ENCODE peak calls at places on chromosomes 3 and 15, in five cellular contexts. Y is adrenal gland, H is upper lobe of right lung, Z is neural progenitor cell, P is HepG2. I is an unnamed sample.

GRCh38 chr15:56752986-56753385 is 19.7 kb upstream of the ZNF280D start:
- DNase-seq in Y (no peak), H (no peak), Z (no peak), P (no peak), I (no peak)

GRCh38 chr15:25362545-25362944 is 76.3 kb downstream of the UBE3A start:
- DNase-seq in Y (no peak), H (no peak), Z (no peak), P (no peak), I (no peak)

GRCh38 chr3:177904661-177905060 is 631.6 kb upstream of the KCNMB2 start:
- DNase-seq in Y (no peak), H (no peak), Z (no peak), P (no peak), I (no peak)

GRCh38 chr3:153400641-153401040 is 238.6 kb downstream of the RAP2B start:
- DNase-seq in Y (no peak), H (no peak), Z (no peak), P (no peak), I (no peak)

GRCh38 chr15:95495033-95495541 is 835.4 kb upstream of the NR2F2 start:
- DNase-seq in Y (no peak), H (no peak), Z (peak; percentile 68), P (no peak), I (no peak)

GRCh38 chr3:185824467-185825378 is at the start of gene IGF2BP2:
- DNase-seq in Y (peak; percentile 82), H (peak; percentile 86), Z (peak; percentile 96), P (peak; percentile 74), I (no peak)

GRCh38 chr3:60757724-60758123 is 493.5 kb downstream of the FHIT start:
- DNase-seq in Y (no peak), H (no peak), Z (no peak), P (no peak), I (no peak)

GRCh38 chr15:74906193-74906449 is 530 bp downstream of the FAM219B start:
- DNase-seq in Y (peak; percentile 48), H (no peak), Z (peak; percentile 70), P (no peak), I (peak; percentile 45)

GRCh38 chr3:172126741-172127140 is 87.4 kb downstream of the FNDC3B start:
- DNase-seq in Y (no peak), H (no peak), Z (peak; percentile 43), P (no peak), I (no peak)

GRCh38 chr3:14699643-14700042 is 24.7 kb downstream of the C3orf20 start:
- DNase-seq in Y (no peak), H (no peak), Z (no peak), P (no peak), I (no peak)

GRCh38 chr3:107928084-107928445 is 162.8 kb downstream of the CD47 start:
- DNase-seq in Y (no peak), H (no peak), Z (no peak), P (no peak), I (no peak)

GRCh38 chr3:193803288-193803687 is 210.3 kb downstream of the OPA1 start:
- DNase-seq in Y (no peak), H (no peak), Z (no peak), P (no peak), I (no peak)

GRCh38 chr3:21447471-21448205 is 303.4 kb downstream of the ZNF385D start:
- DNase-seq in Y (no peak), H (no peak), Z (no peak), P (no peak), I (no peak)

GRCh38 chr3:114596147-114596546 is 302.3 kb downstream of the TIGIT start:
- DNase-seq in Y (no peak), H (no peak), Z (no peak), P (no peak), I (no peak)

GRCh38 chr3:120129718-120130117 is 35.5 kb upstream of the GSK3B start:
- DNase-seq in Y (no peak), H (no peak), Z (no peak), P (no peak), I (no peak)

GRCh38 chr15:47983533-47983932 is 137.3 kb upstream of the SLC24A5 start:
- DNase-seq in Y (no peak), H (no peak), Z (peak; percentile 9), P (no peak), I (no peak)

GRCh38 chr15:71789616-71790015 is 20.7 kb upstream of the NR2E3 start:
- DNase-seq in Y (no peak), H (peak; percentile 15), Z (no peak), P (no peak), I (no peak)

GRCh38 chr3:122679467-122680291 is 960 bp upstream of the PARP14 start:
- DNase-seq in Y (peak; percentile 45), H (peak; percentile 64), Z (peak; percentile 28), P (no peak), I (peak; percentile 49)

GRCh38 chr3:196966526-196967401 is 1.9 kb downstream of the PIGZ start:
- DNase-seq in Y (no peak), H (no peak), Z (peak; percentile 43), P (no peak), I (no peak)

GRCh38 chr3:129370248-129370964 is 58.0 kb downstream of the EFCAB12 start:
- DNase-seq in Y (no peak), H (no peak), Z (no peak), P (no peak), I (no peak)

GRCh38 chr15:71596672-71597071 is 213.7 kb upstream of the NR2E3 start:
- DNase-seq in Y (no peak), H (no peak), Z (no peak), P (no peak), I (no peak)

GRCh38 chr3:129576514-129577345 is 29.7 kb downstream of the PLXND1 start:
- DNase-seq in Y (no peak), H (no peak), Z (no peak), P (peak; percentile 33), I (no peak)

GRCh38 chr3:60979861-60980739 is 271.2 kb downstream of the FHIT start:
- DNase-seq in Y (no peak), H (no peak), Z (no peak), P (no peak), I (no peak)

GRCh38 chr3:114608293-114608692 is 314.5 kb downstream of the TIGIT start:
- DNase-seq in Y (no peak), H (no peak), Z (no peak), P (no peak), I (no peak)

GRCh38 chr3:114887806-114888205 is 259.3 kb downstream of the ZBTB20 start:
- DNase-seq in Y (no peak), H (no peak), Z (no peak), P (no peak), I (no peak)

GRCh38 chr15:38690737-38691332 is 126.2 kb upstream of the RASGRP1 start:
- DNase-seq in Y (peak; percentile 61), H (no peak), Z (peak; percentile 83), P (peak; percentile 53), I (peak; percentile 47)

GRCh38 chr3:45057557-45057956 is 31.5 kb downstream of the CLEC3B start:
- DNase-seq in Y (no peak), H (no peak), Z (no peak), P (no peak), I (no peak)

GRCh38 chr3:125462722-125463299 is 57.2 kb downstream of the SNX4 start:
- DNase-seq in Y (no peak), H (no peak), Z (no peak), P (no peak), I (no peak)

DNA sequence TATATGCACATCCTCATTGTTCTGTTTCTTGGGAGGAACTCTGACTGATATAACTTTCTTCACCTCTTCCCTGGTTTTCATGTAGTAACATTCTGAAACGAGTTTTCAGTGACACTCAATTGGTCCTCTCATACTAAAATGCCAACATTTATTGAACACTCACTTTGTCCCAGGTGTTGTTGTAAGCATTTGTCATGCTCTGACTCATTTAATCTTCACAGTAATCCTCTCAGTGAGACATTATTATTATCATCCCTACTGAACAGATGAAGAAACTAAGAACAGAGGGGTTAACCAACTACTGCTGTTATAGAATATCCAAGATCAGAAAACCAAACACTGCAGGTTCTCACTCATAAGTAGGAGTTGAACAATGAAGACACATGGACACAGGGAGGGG is 94.1 kb upstream of the MRPL3 start:
- DNase-seq in Y (no peak), H (no peak), Z (no peak), P (no peak), I (no peak)
- H3K27ac ChIP-seq in Y (no peak overlapping the region), H (no peak overlapping the region), Z (no peak overlapping the region), P (no peak overlapping the region), I (no peak overlapping the region)

DNA sequence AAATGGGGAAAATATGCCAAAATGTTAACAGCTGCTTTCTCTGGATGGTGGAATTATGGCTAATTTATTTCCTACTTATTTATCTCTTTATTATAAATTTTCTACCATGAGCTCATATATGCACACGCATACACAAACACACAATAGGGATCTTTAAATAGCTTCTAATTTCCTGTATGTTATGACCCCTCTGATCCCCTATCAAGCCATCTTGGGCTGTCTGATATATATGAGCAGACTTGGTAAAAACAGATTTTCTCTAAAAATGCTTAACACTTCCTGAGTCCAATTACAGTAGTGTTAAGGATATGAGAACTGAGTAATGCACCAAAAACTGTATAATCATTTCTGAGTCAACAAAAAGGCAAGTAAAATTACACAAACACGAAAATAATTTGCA is 52.0 kb upstream of the LMOD3 start:
- DNase-seq in Y (no peak), H (no peak), Z (no peak), P (no peak), I (no peak)
- H3K27ac ChIP-seq in Y (no peak overlapping the region), H (no peak overlapping the region), Z (no peak overlapping the region), P (no peak overlapping the region), I (peak overlapping the region; percentile 61)

GRCh38 chr15:73317651-73318462 is 50.9 kb downstream of the HCN4 start:
- DNase-seq in Y (no peak), H (peak; percentile 45), Z (no peak), P (no peak), I (no peak)
- H3K27ac ChIP-seq in Y (no peak overlapping the region), H (no peak overlapping the region), Z (no peak overlapping the region), P (no peak overlapping the region), I (no peak overlapping the region)

GRCh38 chr3:152197451-152197850 is 71.3 kb upstream of the MBNL1 start:
- DNase-seq in Y (no peak), H (no peak), Z (no peak), P (no peak), I (no peak)

GRCh38 chr3:152197937-152198336 is 70.8 kb upstream of the MBNL1 start:
- DNase-seq in Y (no peak), H (no peak), Z (no peak), P (no peak), I (no peak)

GRCh38 chr3:152198655-152199054 is 70.1 kb upstream of the MBNL1 start:
- DNase-seq in Y (no peak), H (no peak), Z (no peak), P (no peak), I (no peak)

GRCh38 chr3:152200476-152201422 is 68.0 kb upstream of the MBNL1 start:
- DNase-seq in Y (no peak), H (no peak), Z (no peak), P (no peak), I (no peak)

DNA sequence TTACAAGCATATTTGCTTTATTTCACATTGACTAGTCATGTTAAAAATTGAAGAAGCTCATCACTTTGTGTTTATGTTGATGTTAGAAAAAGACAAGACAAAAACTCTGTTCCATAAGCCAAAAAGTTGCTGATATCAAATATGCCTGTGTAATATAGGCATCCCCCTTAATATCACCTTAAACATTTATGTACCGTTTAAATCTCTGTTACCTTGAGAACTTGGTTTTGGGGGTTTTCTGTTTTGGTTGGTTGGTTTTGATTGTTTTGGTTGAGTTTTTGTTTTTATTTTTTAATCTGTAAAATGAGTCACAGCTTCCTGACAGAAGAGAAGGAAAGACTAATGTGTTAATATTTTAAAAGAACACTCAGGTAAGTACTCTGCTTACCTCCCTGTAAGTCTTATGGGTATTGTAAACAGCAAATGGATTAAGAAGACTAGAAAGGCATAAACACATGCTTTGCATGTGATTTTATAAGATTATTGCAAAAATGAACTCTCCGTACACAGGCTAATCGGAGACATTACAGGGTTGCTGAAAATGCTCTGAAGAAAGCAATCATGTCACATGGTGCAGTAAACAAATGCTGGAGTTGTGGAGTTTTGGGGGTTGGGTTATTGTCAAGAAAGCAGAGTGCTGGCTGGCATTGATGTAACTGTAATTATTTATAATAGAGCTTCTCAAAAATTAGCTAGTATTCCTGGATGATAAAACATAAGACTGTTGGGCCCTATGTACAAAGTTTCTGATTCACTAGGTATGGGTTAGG is 69.5 kb upstream of the MBNL1 start:
- DNase-seq in Y (no peak), H (no peak), Z (no peak), P (no peak), I (no peak)
- H3K27ac ChIP-seq in Y (peak overlapping the region; percentile 49), H (peak overlapping the region; percentile 82), Z (no peak overlapping the region), P (no peak overlapping the region), I (peak overlapping the region; percentile 42)